ENCODE peak calls at places on chromosome 17, in nine cellular contexts. Q is effector memory CD4-positive, alpha-beta T cell; T is activated T-helper 1 cell treated with Interleukin-2 at 50 U/mL for 16 hours; M is HFF-Myc; I is activated effector memory CD4-positive, alpha-beta T cell treated with anti-CD3 and anti-CD28 coated beads, Interleukin-2, amount 50 U/mL, for 16 hours; R is PC-3; O is esophagus muscularis mucosa; X is fibroblast of pulmonary artery; G is NCI-H2081. D is an unnamed sample.
A peak's percentile ranks its signal among the peaks of the same experiment; 100 is the strongest.

GRCh38 chr17:48542956-48543853 is 1.7 kb downstream of the HOXB2 start:
- DNase-seq in Q (peak; percentile 46), T (peak; percentile 30), M (no peak), I (peak; percentile 84), R (peak; percentile 45), O (no peak), X (peak; percentile 66), G (peak; percentile 55), D (peak; percentile 60)

GRCh38 chr17:45841883-45842525 is 2.7 kb upstream of the SPPL2C start:
- DNase-seq in Q (no peak), T (no peak), M (no peak), I (no peak), R (peak; percentile 39), O (no peak), X (no peak), G (peak; percentile 26), D (peak; percentile 12)

GRCh38 chr17:39666601-39667261 is 1.5 kb upstream of the PNMT start:
- DNase-seq in Q (no peak), T (no peak), M (no peak), I (no peak), R (no peak), O (no peak), X (no peak), G (no peak), D (no peak)

GRCh38 chr17:73492802-73493139 is 151.5 kb downstream of the SDK2 start:
- DNase-seq in Q (no peak), T (no peak), M (no peak), I (no peak), R (no peak), O (no peak), X (no peak), G (peak; percentile 52), D (peak; percentile 27)

GRCh38 chr17:68291836-68292688 is 767 bp downstream of the ARSG start:
- DNase-seq in Q (peak; percentile 93), T (peak; percentile 91), M (no peak), I (peak; percentile 96), R (peak; percentile 87), O (peak; percentile 96), X (peak; percentile 63), G (peak; percentile 88), D (peak; percentile 74)

GRCh38 chr17:226108-226772 is 44.8 kb upstream of the DOC2B start:
- DNase-seq in Q (no peak), T (no peak), M (no peak), I (no peak), R (no peak), O (no peak), X (no peak), G (no peak), D (no peak)

GRCh38 chr17:39628655-39629493 is 2.1 kb downstream of the PPP1R1B start:
- DNase-seq in Q (no peak), T (no peak), M (no peak), I (no peak), R (no peak), O (no peak), X (no peak), G (no peak), D (peak; percentile 58)

GRCh38 chr17:44787271-44787940 is 28.6 kb downstream of the ADAM11 start:
- DNase-seq in Q (no peak), T (no peak), M (no peak), I (no peak), R (no peak), O (no peak), X (no peak), G (no peak), D (no peak)

GRCh38 chr17:43767053-43767712 is 8.6 kb upstream of the SOST start:
- DNase-seq in Q (no peak), T (no peak), M (no peak), I (no peak), R (no peak), O (no peak), X (no peak), G (no peak), D (no peak)

GRCh38 chr17:42687707-42688275 is 5.5 kb downstream of the CNTNAP1 start:
- DNase-seq in Q (no peak), T (no peak), M (no peak), I (no peak), R (no peak), O (no peak), X (no peak), G (no peak), D (no peak)

GRCh38 chr17:2025220-2025621 is at the start of gene RTN4RL1:
- DNase-seq in Q (peak; percentile 68), T (peak; percentile 68), M (no peak), I (peak; percentile 90), R (peak; percentile 88), O (no peak), X (peak; percentile 32), G (peak; percentile 41), D (peak; percentile 76)

GRCh38 chr17:6755731-6756184 is at the start of gene XAF1:
- DNase-seq in Q (peak; percentile 17), T (peak; percentile 31), M (no peak), I (peak; percentile 81), R (no peak), O (no peak), X (peak; percentile 70), G (no peak), D (no peak)

GRCh38 chr17:78921437-78921971 is 3.7 kb downstream of the TIMP2 start:
- DNase-seq in Q (no peak), T (no peak), M (no peak), I (no peak), R (no peak), O (no peak), X (no peak), G (no peak), D (no peak)

GRCh38 chr17:65787503-65787902 is 226.1 kb upstream of the AXIN2 start:
- DNase-seq in Q (no peak), T (no peak), M (no peak), I (no peak), R (no peak), O (no peak), X (no peak), G (no peak), D (no peak)

GRCh38 chr17:75059369-75060345 is 12.6 kb downstream of the KCTD2 start:
- DNase-seq in Q (no peak), T (no peak), M (no peak), I (no peak), R (peak; percentile 60), O (no peak), X (peak; percentile 73), G (no peak), D (no peak)

GRCh38 chr17:50133769-50134099 is 3.8 kb upstream of the SAMD14 start:
- DNase-seq in Q (no peak), T (no peak), M (no peak), I (no peak), R (no peak), O (no peak), X (no peak), G (no peak), D (no peak)

GRCh38 chr17:72090108-72090507 is 30.7 kb upstream of the SOX9 start:
- DNase-seq in Q (no peak), T (no peak), M (no peak), I (no peak), R (no peak), O (no peak), X (no peak), G (no peak), D (no peak)

GRCh38 chr17:10171581-10171981 is 26.8 kb downstream of the GAS7 start:
- DNase-seq in Q (no peak), T (no peak), M (no peak), I (no peak), R (no peak), O (no peak), X (peak; percentile 49), G (no peak), D (no peak)

GRCh38 chr17:65074778-65075250 is 18.3 kb upstream of the GNA13 start:
- DNase-seq in Q (no peak), T (no peak), M (no peak), I (no peak), R (no peak), O (no peak), X (peak; percentile 57), G (no peak), D (no peak)

GRCh38 chr17:78892936-78893379 is 10.0 kb downstream of the CEP295NL start:
- DNase-seq in Q (no peak), T (no peak), M (no peak), I (no peak), R (no peak), O (no peak), X (no peak), G (no peak), D (no peak)

GRCh38 chr17:17725853-17726720 is 44.8 kb downstream of the RAI1 start:
- DNase-seq in Q (no peak), T (no peak), M (no peak), I (no peak), R (no peak), O (no peak), X (no peak), G (no peak), D (no peak)

GRCh38 chr17:35063514-35064223 is at the start of gene RFFL:
- DNase-seq in Q (peak; percentile 86), T (peak; percentile 75), M (peak; percentile 92), I (peak; percentile 94), R (peak; percentile 93), O (peak; percentile 96), X (peak; percentile 98), G (peak; percentile 81), D (peak; percentile 94)

GRCh38 chr17:6551909-6552768 is 4.2 kb downstream of the PITPNM3 start:
- DNase-seq in Q (no peak), T (no peak), M (no peak), I (no peak), R (peak; percentile 90), O (no peak), X (no peak), G (no peak), D (no peak)

GRCh38 chr17:1491406-1492248 is 859 bp downstream of the MYO1C start:
- DNase-seq in Q (peak; percentile 21), T (no peak), M (no peak), I (peak; percentile 83), R (peak; percentile 52), O (no peak), X (no peak), G (no peak), D (peak; percentile 44)

GRCh38 chr17:63151981-63152523 is 186.0 kb downstream of the TANC2 start:
- DNase-seq in Q (no peak), T (no peak), M (peak; percentile 15), I (no peak), R (no peak), O (no peak), X (peak; percentile 38), G (no peak), D (no peak)

GRCh38 chr17:79811888-79812205 is 15.0 kb upstream of the CBX8 start:
- DNase-seq in Q (no peak), T (no peak), M (no peak), I (no peak), R (no peak), O (no peak), X (no peak), G (no peak), D (no peak)

D was measured in NCI-H146.